ENCODE peak calls at places on chromosomes 12 and 14, in nine cellular contexts. One of them, this sample, is unnamed. For H3K4me1, the result is how much of the 10 kb centered on the place peaks cover.

GRCh38 chr14:79320561-79320960 is 890.7 kb downstream of the DIO2 start:
- DNase-seq in spleen: no peak
- DNase-seq in GM23248: no peak
- DNase-seq in tibial nerve: no peak
- DNase-seq in left ventricle myocardium inferior: no peak
- DNase-seq in MM.1S: no peak
- DNase-seq in thoracic aorta: no peak
- DNase-seq in Karpas-422: no peak
- DNase-seq in pancreas: no peak
- DNase-seq in this sample: no peak

GRCh38 chr14:56333361-56334279 is 215.4 kb downstream of the PELI2 start:
- DNase-seq in spleen: no peak
- DNase-seq in GM23248: peak
- DNase-seq in tibial nerve: no peak
- DNase-seq in left ventricle myocardium inferior: no peak
- DNase-seq in MM.1S: no peak
- DNase-seq in thoracic aorta: no peak
- DNase-seq in Karpas-422: no peak
- DNase-seq in pancreas: no peak
- DNase-seq in this sample: no peak

GRCh38 chr12:21117995-21118394 is 13.0 kb upstream of the SLCO1B1 start:
- DNase-seq in spleen: no peak
- DNase-seq in GM23248: no peak
- DNase-seq in tibial nerve: no peak
- DNase-seq in left ventricle myocardium inferior: no peak
- DNase-seq in MM.1S: no peak
- DNase-seq in thoracic aorta: no peak
- DNase-seq in Karpas-422: no peak
- DNase-seq in pancreas: no peak
- DNase-seq in this sample: no peak

GRCh38 chr12:46153267-46153872 is 115.5 kb downstream of the SLC38A1 start:
- DNase-seq in spleen: no peak
- DNase-seq in GM23248: peak
- DNase-seq in tibial nerve: no peak
- DNase-seq in left ventricle myocardium inferior: no peak
- DNase-seq in MM.1S: peak
- DNase-seq in thoracic aorta: no peak
- DNase-seq in Karpas-422: peak
- DNase-seq in pancreas: no peak
- DNase-seq in this sample: no peak

GRCh38 chr12:94717656-94718055 is 67.3 kb upstream of the TMCC3 start:
- DNase-seq in spleen: no peak
- DNase-seq in GM23248: no peak
- DNase-seq in tibial nerve: no peak
- DNase-seq in left ventricle myocardium inferior: no peak
- DNase-seq in MM.1S: no peak
- DNase-seq in thoracic aorta: no peak
- DNase-seq in Karpas-422: no peak
- DNase-seq in pancreas: no peak
- DNase-seq in this sample: no peak

GRCh38 chr14:99136047-99136400 is 136.0 kb downstream of the BCL11B start:
- DNase-seq in spleen: no peak
- DNase-seq in GM23248: no peak
- DNase-seq in tibial nerve: no peak
- DNase-seq in left ventricle myocardium inferior: no peak
- DNase-seq in MM.1S: no peak
- DNase-seq in thoracic aorta: no peak
- DNase-seq in Karpas-422: no peak
- DNase-seq in pancreas: no peak
- DNase-seq in this sample: no peak

GRCh38 chr12:25269701-25270100 is 19.0 kb upstream of the KRAS start:
- DNase-seq in spleen: no peak
- DNase-seq in GM23248: no peak
- DNase-seq in tibial nerve: no peak
- DNase-seq in left ventricle myocardium inferior: no peak
- DNase-seq in MM.1S: no peak
- DNase-seq in thoracic aorta: no peak
- DNase-seq in Karpas-422: peak
- DNase-seq in pancreas: no peak
- DNase-seq in this sample: no peak

GRCh38 chr12:19223018-19223417 is 93.5 kb downstream of the PLEKHA5 start:
- DNase-seq in spleen: no peak
- DNase-seq in GM23248: peak
- DNase-seq in tibial nerve: no peak
- DNase-seq in left ventricle myocardium inferior: no peak
- DNase-seq in MM.1S: no peak
- DNase-seq in thoracic aorta: no peak
- DNase-seq in Karpas-422: peak
- DNase-seq in pancreas: no peak
- DNase-seq in this sample: no peak

GRCh38 chr12:34291426-34291901 is 269.2 kb downstream of the ALG10 start:
- DNase-seq in spleen: peak
- DNase-seq in GM23248: no peak
- DNase-seq in tibial nerve: no peak
- DNase-seq in left ventricle myocardium inferior: peak
- DNase-seq in MM.1S: no peak
- DNase-seq in thoracic aorta: no peak
- DNase-seq in Karpas-422: no peak
- DNase-seq in pancreas: no peak
- DNase-seq in this sample: no peak

GRCh38 chr12:104219361-104219892 is 3.8 kb downstream of the TXNRD1 start:
- DNase-seq in spleen: no peak
- DNase-seq in GM23248: peak
- DNase-seq in tibial nerve: peak
- DNase-seq in left ventricle myocardium inferior: no peak
- DNase-seq in MM.1S: no peak
- DNase-seq in thoracic aorta: no peak
- DNase-seq in Karpas-422: no peak
- DNase-seq in pancreas: no peak
- DNase-seq in this sample: no peak

GRCh38 chr12:104911942-104912341 is 46.1 kb downstream of the SLC41A2 start:
- DNase-seq in spleen: no peak
- DNase-seq in GM23248: no peak
- DNase-seq in tibial nerve: no peak
- DNase-seq in left ventricle myocardium inferior: no peak
- DNase-seq in MM.1S: no peak
- DNase-seq in thoracic aorta: no peak
- DNase-seq in Karpas-422: no peak
- DNase-seq in pancreas: no peak
- DNase-seq in this sample: no peak

GRCh38 chr12:9795945-9796344 is 31.3 kb upstream of the KLRF1 start:
- DNase-seq in spleen: no peak
- DNase-seq in GM23248: no peak
- DNase-seq in tibial nerve: no peak
- DNase-seq in left ventricle myocardium inferior: no peak
- DNase-seq in MM.1S: no peak
- DNase-seq in thoracic aorta: no peak
- DNase-seq in Karpas-422: no peak
- DNase-seq in pancreas: no peak
- DNase-seq in this sample: no peak

GRCh38 chr12:94187351-94187750 is 39.0 kb downstream of the PLXNC1 start:
- DNase-seq in spleen: no peak
- DNase-seq in GM23248: peak
- DNase-seq in tibial nerve: no peak
- DNase-seq in left ventricle myocardium inferior: no peak
- DNase-seq in MM.1S: no peak
- DNase-seq in thoracic aorta: no peak
- DNase-seq in Karpas-422: no peak
- DNase-seq in pancreas: no peak
- DNase-seq in this sample: no peak

GRCh38 chr14:61129168-61129745 is 148.2 kb downstream of the SLC38A6 start:
- DNase-seq in spleen: no peak
- DNase-seq in GM23248: no peak
- DNase-seq in tibial nerve: no peak
- DNase-seq in left ventricle myocardium inferior: no peak
- DNase-seq in MM.1S: no peak
- DNase-seq in thoracic aorta: no peak
- DNase-seq in Karpas-422: no peak
- DNase-seq in pancreas: no peak
- DNase-seq in this sample: no peak

GRCh38 chr14:59354666-59355065 is 110.5 kb downstream of the GPR135 start:
- DNase-seq in spleen: no peak
- DNase-seq in GM23248: peak
- DNase-seq in tibial nerve: no peak
- DNase-seq in left ventricle myocardium inferior: no peak
- DNase-seq in MM.1S: no peak
- DNase-seq in thoracic aorta: no peak
- DNase-seq in Karpas-422: no peak
- DNase-seq in pancreas: no peak
- DNase-seq in this sample: no peak

GRCh38 chr12:116320839-116321238 is 43.3 kb upstream of the MED13L start:
- DNase-seq in spleen: no peak
- DNase-seq in GM23248: peak
- DNase-seq in tibial nerve: no peak
- DNase-seq in left ventricle myocardium inferior: no peak
- DNase-seq in MM.1S: no peak
- DNase-seq in thoracic aorta: no peak
- DNase-seq in Karpas-422: no peak
- DNase-seq in pancreas: no peak
- DNase-seq in this sample: no peak

DNA sequence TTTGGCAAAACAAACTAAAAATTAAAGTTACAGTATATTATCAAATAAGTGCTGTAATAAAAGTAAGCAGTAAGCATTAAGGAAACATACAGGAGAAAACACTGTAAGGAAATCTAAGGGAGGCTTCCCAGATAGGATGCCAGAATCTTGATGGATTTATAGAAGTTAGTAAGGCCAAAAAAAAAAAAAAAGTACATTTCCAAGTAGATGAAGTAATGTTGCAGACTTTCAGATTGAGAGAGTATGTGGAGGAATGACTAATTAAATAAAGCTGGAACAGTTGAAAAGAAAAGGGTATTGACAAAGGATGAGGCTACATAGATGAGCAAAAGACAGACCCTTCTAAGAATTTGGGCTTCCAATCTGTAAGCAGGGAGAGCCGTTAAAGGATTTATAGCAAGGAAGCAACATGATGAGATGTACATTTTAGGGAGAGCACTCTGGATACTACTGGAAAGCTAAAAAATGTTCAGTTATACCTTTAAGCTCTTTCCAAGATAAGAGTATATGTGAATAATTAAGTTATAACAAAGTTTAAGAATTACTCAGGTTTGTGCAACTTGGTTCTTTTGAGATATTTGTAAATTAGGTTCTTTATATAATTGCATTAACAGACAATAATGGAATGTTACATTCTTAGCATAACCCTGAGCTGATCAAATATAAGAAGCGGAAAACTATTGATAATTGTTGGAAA is 87.5 kb upstream of the MON2 start:
- DNase-seq in spleen: no peak
- DNase-seq in GM23248: peak
- DNase-seq in tibial nerve: no peak
- DNase-seq in left ventricle myocardium inferior: no peak
- DNase-seq in MM.1S: no peak
- DNase-seq in thoracic aorta: no peak
- DNase-seq in Karpas-422: no peak
- DNase-seq in pancreas: no peak
- DNase-seq in this sample: no peak
- H3K27ac ChIP-seq in spleen: no peak
- H3K27ac ChIP-seq in GM23248: no peak
- H3K27ac ChIP-seq in tibial nerve: no peak
- H3K27ac ChIP-seq in left ventricle myocardium inferior: no peak
- H3K27ac ChIP-seq in MM.1S: no peak
- H3K27ac ChIP-seq in thoracic aorta: no peak
- H3K27ac ChIP-seq in Karpas-422: no peak
- H3K27ac ChIP-seq in pancreas: no peak
- H3K27ac ChIP-seq in this sample: no peak

DNA sequence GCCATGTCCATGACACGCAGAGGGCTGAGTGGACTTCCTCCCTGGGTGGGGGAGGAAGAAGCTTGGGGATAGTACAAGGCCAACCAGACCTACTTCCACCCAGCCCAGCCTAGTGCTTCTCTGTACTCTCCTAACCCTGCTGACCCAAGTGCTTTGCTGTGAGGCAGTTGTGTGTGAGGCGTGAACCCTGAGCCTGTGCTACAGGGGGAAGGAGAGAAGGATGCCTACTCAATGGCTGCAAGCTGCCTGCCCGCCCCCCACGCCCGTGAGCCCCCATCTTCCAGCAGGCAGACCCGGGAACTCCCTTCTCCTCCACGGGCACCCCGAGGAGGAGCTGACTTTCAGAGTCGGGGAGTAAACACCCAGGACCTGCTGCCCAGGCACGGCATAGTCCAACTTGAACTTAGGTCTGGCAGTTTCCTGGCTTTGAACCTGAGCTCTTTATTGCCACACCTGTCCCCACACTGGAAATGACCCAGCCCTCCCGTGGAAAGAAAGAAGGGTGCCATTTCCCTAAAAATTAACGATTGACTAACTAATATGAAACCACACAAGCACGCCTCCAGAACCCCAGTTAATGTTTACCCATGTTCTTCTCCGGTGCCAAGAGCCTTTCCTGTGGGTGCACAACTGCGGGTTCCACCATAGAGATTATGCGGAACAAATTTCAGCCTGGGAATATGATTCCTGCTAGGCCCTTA is 10.8 kb downstream of the ALDH2 start:
- DNase-seq in spleen: peak
- DNase-seq in GM23248: no peak
- DNase-seq in tibial nerve: no peak
- DNase-seq in left ventricle myocardium inferior: no peak
- DNase-seq in MM.1S: no peak
- DNase-seq in thoracic aorta: no peak
- DNase-seq in Karpas-422: no peak
- DNase-seq in pancreas: peak
- DNase-seq in this sample: no peak
- H3K4me1 ChIP-seq in spleen: half or more
- H3K4me1 ChIP-seq in GM23248: under half
- H3K4me1 ChIP-seq in tibial nerve: under half
- H3K4me1 ChIP-seq in left ventricle myocardium inferior: under half
- H3K4me1 ChIP-seq in MM.1S: under half
- H3K4me1 ChIP-seq in thoracic aorta: under half
- H3K4me1 ChIP-seq in Karpas-422: under half
- H3K4me1 ChIP-seq in pancreas: half or more
- H3K4me1 ChIP-seq in this sample: under half

GRCh38 chr12:1949771-1950470 is 31.5 kb upstream of the CACNA2D4 start:
- DNase-seq in spleen: no peak
- DNase-seq in GM23248: peak
- DNase-seq in tibial nerve: no peak
- DNase-seq in left ventricle myocardium inferior: no peak
- DNase-seq in MM.1S: no peak
- DNase-seq in thoracic aorta: no peak
- DNase-seq in Karpas-422: no peak
- DNase-seq in pancreas: no peak
- DNase-seq in this sample: no peak
- H3K27ac ChIP-seq in spleen: no peak
- H3K27ac ChIP-seq in GM23248: no peak
- H3K27ac ChIP-seq in tibial nerve: peak
- H3K27ac ChIP-seq in left ventricle myocardium inferior: peak
- H3K27ac ChIP-seq in MM.1S: no peak
- H3K27ac ChIP-seq in thoracic aorta: peak
- H3K27ac ChIP-seq in Karpas-422: no peak
- H3K27ac ChIP-seq in pancreas: peak
- H3K27ac ChIP-seq in this sample: no peak

DNA sequence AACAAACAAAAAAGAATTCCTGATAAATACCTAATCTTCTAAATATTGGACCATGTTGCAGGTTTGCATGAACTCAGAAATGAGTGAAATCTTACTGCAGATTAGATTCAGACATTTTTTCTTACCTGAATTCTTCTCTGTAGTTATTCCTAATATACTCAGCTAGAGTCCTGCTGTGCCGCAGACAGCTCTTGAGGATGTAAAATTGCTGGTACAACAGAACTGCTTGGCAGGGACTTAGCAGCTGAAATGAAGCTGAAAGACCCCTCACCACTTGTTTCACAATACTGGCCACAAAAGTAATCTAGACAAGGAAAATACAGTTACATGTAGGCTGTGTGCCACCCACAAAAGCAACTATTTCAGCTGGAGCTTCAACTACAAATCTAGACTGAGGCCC is 48.3 kb upstream of the KICS2 start:
- DNase-seq in spleen: no peak
- DNase-seq in GM23248: no peak
- DNase-seq in tibial nerve: no peak
- DNase-seq in left ventricle myocardium inferior: no peak
- DNase-seq in MM.1S: no peak
- DNase-seq in thoracic aorta: no peak
- DNase-seq in Karpas-422: no peak
- DNase-seq in pancreas: no peak
- DNase-seq in this sample: no peak
- H3K4me1 ChIP-seq in spleen: under half
- H3K4me1 ChIP-seq in GM23248: under half
- H3K4me1 ChIP-seq in tibial nerve: under half
- H3K4me1 ChIP-seq in left ventricle myocardium inferior: under half
- H3K4me1 ChIP-seq in MM.1S: under half
- H3K4me1 ChIP-seq in thoracic aorta: under half
- H3K4me1 ChIP-seq in Karpas-422: under half
- H3K4me1 ChIP-seq in pancreas: under half
- H3K4me1 ChIP-seq in this sample: under half

This sample was measured in iPS DF 6.9.